ENCODE peak calls at places on chromosomes 12 and 14, in ten cellular contexts. A, M, E, G, O, F, U, X, Z and H are unnamed samples.

GRCh38 chr14:69632154-69632553 is 20.8 kb downstream of the SUSD6 start:
- DNase-seq in A (no peak), M (no peak), E (no peak), G (no peak), O (no peak), F (no peak), U (no peak), X (no peak), Z (no peak), H (no peak)

GRCh38 chr12:23950011-23950774 is 723 bp upstream of the SOX5 start:
- DNase-seq in A (peak), M (peak), E (no peak), G (no peak), O (no peak), F (no peak), U (peak), X (no peak), Z (no peak), H (no peak)

GRCh38 chr14:88146881-88147649 is 142.1 kb downstream of the GPR65 start:
- DNase-seq in A (no peak), M (no peak), E (no peak), G (no peak), O (no peak), F (no peak), U (no peak), X (no peak), Z (no peak), H (no peak)

GRCh38 chr14:66228267-66228970 is 257.8 kb upstream of the CCDC196 start:
- DNase-seq in A (no peak), M (peak), E (peak), G (no peak), O (no peak), F (no peak), U (no peak), X (no peak), Z (no peak), H (no peak)

GRCh38 chr12:9099552-9100190 is 16.0 kb downstream of the A2M start:
- DNase-seq in A (no peak), M (no peak), E (no peak), G (no peak), O (no peak), F (no peak), U (no peak), X (no peak), Z (no peak), H (no peak)

GRCh38 chr12:7113389-7113871 is 4.4 kb upstream of the C1RL start:
- DNase-seq in A (no peak), M (no peak), E (no peak), G (peak), O (no peak), F (peak), U (peak), X (no peak), Z (no peak), H (no peak)

GRCh38 chr12:17076335-17076734 is 470.4 kb upstream of the LMO3 start:
- DNase-seq in A (no peak), M (peak), E (no peak), G (no peak), O (no peak), F (no peak), U (peak), X (no peak), Z (no peak), H (no peak)

GRCh38 chr12:63882844-63883243 is 38.3 kb downstream of the SRGAP1 start:
- DNase-seq in A (no peak), M (no peak), E (no peak), G (no peak), O (no peak), F (no peak), U (no peak), X (no peak), Z (no peak), H (no peak)

GRCh38 chr14:101542391-101542790 is 18.9 kb upstream of the DIO3 start:
- DNase-seq in A (no peak), M (no peak), E (no peak), G (peak), O (no peak), F (no peak), U (peak), X (no peak), Z (no peak), H (no peak)

GRCh38 chr14:72663956-72664650 is 229.8 kb downstream of the DPF3 start:
- DNase-seq in A (no peak), M (peak), E (no peak), G (no peak), O (no peak), F (no peak), U (no peak), X (no peak), Z (no peak), H (no peak)

GRCh38 chr14:99564256-99564902 is 39.6 kb downstream of the CCDC85C start:
- DNase-seq in A (peak), M (peak), E (no peak), G (no peak), O (no peak), F (peak), U (peak), X (no peak), Z (peak), H (no peak)

GRCh38 chr14:76121089-76121748 is 30.5 kb upstream of the GPATCH2L start:
- DNase-seq in A (no peak), M (no peak), E (no peak), G (no peak), O (no peak), F (no peak), U (no peak), X (no peak), Z (no peak), H (no peak)

GRCh38 chr14:81169711-81170103 is 51.1 kb downstream of the GTF2A1 start:
- DNase-seq in A (peak), M (no peak), E (no peak), G (peak), O (no peak), F (peak), U (peak), X (peak), Z (peak), H (peak)

GRCh38 chr12:18703326-18703725 is 34.5 kb downstream of the PLCZ1 start:
- DNase-seq in A (no peak), M (no peak), E (no peak), G (no peak), O (no peak), F (no peak), U (no peak), X (no peak), Z (no peak), H (no peak)

GRCh38 chr14:69107407-69108003 is 45.4 kb downstream of the DCAF5 start:
- DNase-seq in A (peak), M (peak), E (peak), G (peak), O (no peak), F (peak), U (peak), X (peak), Z (no peak), H (no peak)

DNA sequence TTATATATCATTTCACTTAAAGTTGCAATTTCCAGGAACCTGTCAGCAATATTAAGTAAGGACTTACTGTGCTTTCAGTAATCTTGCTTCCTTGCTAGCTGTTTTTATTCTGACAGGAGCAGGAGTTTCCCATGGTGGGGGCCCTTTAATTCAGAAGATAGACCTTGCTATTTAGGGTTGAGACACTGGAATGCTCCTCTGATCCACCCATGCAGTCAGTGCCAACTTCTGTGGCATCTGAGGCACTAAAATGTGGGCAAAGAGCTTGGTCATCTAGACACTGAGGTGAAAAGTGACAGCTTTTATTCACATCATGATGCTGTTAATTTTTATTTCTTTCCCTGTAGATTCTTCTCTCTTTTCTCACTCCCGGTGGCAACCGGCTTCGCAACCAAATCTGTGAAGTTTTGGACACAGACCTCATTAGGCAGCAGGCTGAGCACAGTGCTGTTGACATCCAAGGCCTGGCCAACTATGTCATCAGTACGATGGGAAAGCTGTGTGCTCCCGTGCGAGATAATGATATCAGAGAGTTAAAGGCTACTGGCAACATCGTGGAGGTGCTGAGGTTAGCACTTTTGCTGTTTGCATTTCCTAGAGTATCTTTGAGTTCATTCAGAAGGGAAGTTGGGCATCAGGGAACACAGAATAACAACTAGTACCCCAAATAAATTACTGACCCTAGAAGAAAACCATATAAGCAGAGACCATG is 18.8 kb downstream of the TCP11L2 start:
- DNase-seq in A (no peak), M (no peak), E (no peak), G (no peak), O (no peak), F (no peak), U (no peak), X (no peak), Z (no peak), H (no peak)
- H3K27ac ChIP-seq in A (no peak), M (no peak), E (no peak), G (no peak), O (no peak), F (no peak), U (no peak), X (no peak), Z (peak), H (no peak)

DNA sequence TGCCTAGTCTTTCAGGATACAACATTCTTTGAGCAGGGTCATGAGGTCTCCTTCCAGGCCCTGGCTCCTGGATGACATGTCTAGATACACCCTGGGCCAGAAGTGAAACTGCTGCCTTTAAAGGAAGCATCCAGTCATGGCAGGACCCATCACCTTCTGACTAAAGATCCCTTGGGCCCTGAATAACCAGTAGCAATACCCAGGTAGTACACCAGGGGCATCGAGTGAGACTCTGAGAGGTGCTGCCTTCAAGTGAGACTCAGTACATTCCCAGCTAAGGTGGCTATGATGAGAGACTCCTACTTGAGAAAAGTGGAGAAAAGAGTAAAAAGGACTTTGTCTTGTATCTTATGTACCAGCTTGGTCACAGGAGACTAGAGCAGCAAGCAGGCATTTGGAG is 23.5 kb downstream of the OR6C68 start:
- DNase-seq in A (no peak), M (no peak), E (no peak), G (no peak), O (no peak), F (no peak), U (no peak), X (no peak), Z (no peak), H (no peak)
- TF ChIP-seq CTCF in A (no peak), M (no peak), E (peak), G (no peak), O (no peak), F (no peak), U (no peak), X (no peak), Z (no peak), H (no peak)

DNA sequence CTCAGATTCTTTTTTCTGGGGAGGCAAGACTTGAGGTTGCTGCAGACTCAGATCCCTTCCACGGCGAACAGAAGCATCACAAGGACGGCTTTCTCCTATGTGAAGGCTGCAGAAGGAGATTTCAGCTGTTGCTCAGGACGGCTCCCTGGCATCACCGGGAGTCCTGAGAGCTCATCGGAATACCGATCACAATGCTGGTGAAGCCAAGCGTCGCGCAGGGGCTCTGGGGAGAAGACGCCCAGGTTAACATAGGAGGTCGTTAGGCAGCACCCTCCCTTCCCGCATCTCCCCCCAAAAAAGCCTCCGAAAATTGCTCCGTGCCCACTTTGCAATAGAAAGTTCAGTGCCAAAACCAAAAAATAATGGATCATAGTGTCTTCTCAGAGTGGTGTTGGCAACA is 127.2 kb upstream of the TMEM132D start:
- DNase-seq in A (no peak), M (no peak), E (no peak), G (no peak), O (no peak), F (no peak), U (no peak), X (no peak), Z (no peak), H (no peak)
- H3K4me3 ChIP-seq in A (no peak), M (no peak), E (no peak), G (no peak), O (no peak), F (no peak), U (no peak), X (no peak), Z (no peak), H (no peak)

DNA sequence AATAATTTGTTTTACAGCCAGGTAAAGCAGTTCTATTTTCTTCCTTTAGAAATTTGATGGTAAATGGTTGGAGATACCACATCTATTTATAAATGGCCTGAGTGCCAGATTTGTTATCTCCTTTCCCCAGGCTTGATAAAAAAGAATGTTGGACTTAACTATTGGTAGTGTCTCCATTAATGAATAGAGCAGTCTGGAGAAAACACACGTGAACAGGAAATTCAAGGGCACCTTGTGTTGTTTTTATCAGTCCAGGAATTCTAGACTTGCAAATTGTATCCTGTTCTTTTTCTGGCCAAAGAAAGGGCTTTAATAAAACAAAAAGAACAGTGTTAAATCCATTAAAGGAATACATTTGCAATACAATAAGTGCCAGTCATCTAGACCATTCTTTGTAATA is 40.8 kb upstream of the BMAL2 start:
- DNase-seq in A (no peak), M (peak), E (no peak), G (no peak), O (no peak), F (no peak), U (no peak), X (no peak), Z (no peak), H (no peak)
- H3K27ac ChIP-seq in A (no peak), M (no peak), E (no peak), G (peak), O (peak), F (no peak), U (no peak), X (no peak), Z (peak), H (no peak)

GRCh38 chr12:77882709-77883108 is 52.0 kb downstream of the NAV3 start:
- DNase-seq in A (no peak), M (no peak), E (no peak), G (no peak), O (no peak), F (no peak), U (no peak), X (no peak), Z (no peak), H (no peak)

DNA sequence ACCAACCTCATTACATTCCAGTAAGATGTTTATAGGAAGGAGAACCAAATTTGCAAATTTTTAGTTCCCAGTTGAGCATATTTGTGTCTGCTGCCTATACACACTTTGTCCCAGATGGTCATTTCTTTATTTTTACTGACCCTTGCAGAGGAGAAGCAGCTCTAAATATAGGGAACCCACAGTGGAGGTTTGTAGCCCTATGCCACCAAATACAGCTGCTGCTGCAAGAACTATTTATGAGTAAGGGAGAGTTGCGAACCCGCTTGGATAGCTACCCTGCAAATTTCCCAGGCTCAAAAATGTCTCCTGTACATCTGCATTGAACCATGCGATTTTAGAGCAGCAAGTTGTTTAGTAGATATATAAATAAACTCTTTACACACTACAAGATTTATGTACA is 48.2 kb downstream of the NAV3 start:
- DNase-seq in A (no peak), M (no peak), E (no peak), G (no peak), O (no peak), F (no peak), U (no peak), X (no peak), Z (no peak), H (no peak)
- TF ChIP-seq CTCF in A (no peak), M (no peak), E (no peak), G (no peak), O (no peak), F (no peak), U (no peak), X (no peak), Z (no peak), H (no peak)

GRCh38 chr12:51009038-51009437 is 17.1 kb downstream of the SLC11A2 start:
- DNase-seq in A (peak), M (no peak), E (no peak), G (peak), O (no peak), F (peak), U (peak), X (peak), Z (peak), H (peak)
- H3K4me3 ChIP-seq in A (no peak), M (no peak), E (no peak), G (no peak), O (peak), F (no peak), U (no peak), X (no peak), Z (peak), H (peak)

DNA sequence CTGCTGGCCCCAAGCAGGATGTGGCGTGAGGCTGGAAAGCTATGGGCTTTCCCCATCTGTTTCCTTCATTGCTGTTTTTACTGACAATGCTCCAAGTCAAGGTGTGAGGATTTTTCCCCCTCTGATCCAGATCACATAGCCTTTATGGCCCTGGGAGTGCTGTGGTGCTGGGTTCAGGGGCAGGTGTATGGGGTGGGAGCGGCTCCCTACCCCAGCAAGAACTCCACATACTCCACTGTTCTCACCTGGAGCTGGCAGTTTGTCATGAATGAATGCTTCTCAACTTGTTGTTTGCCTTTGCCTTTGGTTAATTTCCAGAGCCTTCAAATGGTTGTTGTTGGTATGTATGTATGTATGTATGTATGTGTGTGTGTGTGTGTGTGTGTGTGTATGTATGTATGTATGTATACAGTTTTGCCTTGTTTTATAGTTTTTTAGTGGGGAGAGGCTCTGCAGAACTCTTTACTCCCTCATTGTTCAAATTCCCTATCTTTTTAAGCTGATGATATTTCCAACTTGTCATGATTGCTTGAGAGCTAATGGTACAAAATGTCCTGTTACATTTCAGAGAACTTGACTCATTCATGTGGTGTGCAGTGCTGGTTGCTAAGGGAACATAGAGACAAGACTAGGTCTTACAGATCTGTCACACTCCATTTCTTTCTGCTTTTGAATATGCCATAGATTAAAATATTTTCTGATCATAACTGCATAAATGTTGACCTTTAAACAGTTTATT is 36.6 kb upstream of the ASPG start:
- DNase-seq in A (no peak), M (no peak), E (no peak), G (no peak), O (no peak), F (no peak), U (peak), X (no peak), Z (no peak), H (no peak)
- H3K27ac ChIP-seq in A (no peak), M (no peak), E (no peak), G (no peak), O (no peak), F (no peak), U (peak), X (no peak), Z (no peak), H (peak)

DNA sequence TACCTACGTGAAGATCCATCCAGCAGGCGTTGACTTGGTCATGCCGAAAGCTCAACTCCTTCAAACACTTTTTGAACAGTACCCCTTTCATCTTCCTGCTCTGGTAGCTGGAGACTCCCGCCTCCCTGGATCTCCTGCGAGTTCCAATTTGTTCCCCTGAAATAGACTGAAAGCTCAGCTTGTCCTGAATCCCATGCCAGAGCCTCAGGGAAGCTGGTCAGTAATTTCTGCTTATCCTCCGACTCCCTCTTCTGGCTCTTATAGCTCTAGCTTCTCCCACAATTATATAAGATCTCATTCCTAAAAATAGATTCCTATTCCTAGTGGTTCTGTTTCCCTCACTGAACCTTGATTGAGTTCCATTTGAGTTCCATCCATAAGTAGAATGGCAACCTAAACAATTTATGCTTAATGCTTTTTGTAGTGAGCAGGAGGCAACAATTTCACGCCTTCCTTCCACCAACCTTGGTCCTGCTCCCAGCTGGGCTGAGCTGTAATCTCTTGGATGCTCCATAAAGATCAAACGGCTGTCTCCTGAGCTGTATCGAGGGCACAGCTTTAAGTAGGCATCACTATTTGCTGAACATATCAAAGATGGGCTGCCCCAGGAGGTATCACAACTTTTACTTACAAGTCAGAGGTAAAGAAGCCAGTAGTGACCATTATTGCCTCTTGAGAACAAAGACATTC is 8.0 kb upstream of the TMEM132C start:
- DNase-seq in A (no peak), M (no peak), E (no peak), G (no peak), O (no peak), F (no peak), U (peak), X (no peak), Z (no peak), H (peak)
- TF ChIP-seq CTCF in A (no peak), M (no peak), E (no peak), G (no peak), O (no peak), F (no peak), U (peak), X (no peak), Z (no peak), H (no peak)

GRCh38 chr14:54554401-54554800 is 12.5 kb upstream of the SAMD4A start:
- DNase-seq in A (no peak), M (no peak), E (no peak), G (no peak), O (no peak), F (no peak), U (no peak), X (no peak), Z (no peak), H (no peak)
- H3K4me3 ChIP-seq in A (no peak), M (no peak), E (no peak), G (no peak), O (no peak), F (no peak), U (no peak), X (no peak), Z (no peak), H (no peak)

GRCh38 chr14:36684946-36685345 is 23.3 kb downstream of the PAX9 start:
- DNase-seq in A (no peak), M (no peak), E (no peak), G (no peak), O (no peak), F (no peak), U (no peak), X (no peak), Z (no peak), H (no peak)

GRCh38 chr14:36683083-36683724 is 21.5 kb downstream of the PAX9 start:
- DNase-seq in A (no peak), M (no peak), E (no peak), G (no peak), O (no peak), F (no peak), U (peak), X (no peak), Z (no peak), H (no peak)
- H3K27ac ChIP-seq in A (no peak), M (no peak), E (no peak), G (no peak), O (no peak), F (no peak), U (no peak), X (no peak), Z (no peak), H (no peak)